ENCODE peak calls at places on chromosomes 12 and 14, in four cellular contexts. Q, D, W and R are unnamed samples.

GRCh38 chr14:73007835-73008234 is 19.1 kb downstream of the ZFYVE1 start:
- DNase-seq in D (no peak), W (no peak), Q (no peak), R (no peak)

GRCh38 chr12:3088251-3088650 is 11.1 kb downstream of the TSPAN9 start:
- DNase-seq in D (no peak), Q (no peak), W (no peak), R (no peak)

GRCh38 chr14:81269100-81269978 is 48.6 kb upstream of the GTF2A1 start:
- DNase-seq in Q (peak), D (peak), W (peak), R (peak)

GRCh38 chr12:117441751-117442150 is 80.3 kb upstream of the NOS1 start:
- DNase-seq in Q (peak), D (no peak), W (peak), R (no peak)

GRCh38 chr12:44465139-44465538 is 411.0 kb downstream of the NELL2 start:
- DNase-seq in Q (peak), W (no peak), D (no peak), R (no peak)

GRCh38 chr14:100486025-100486828 is 101.0 kb downstream of the BEGAIN start:
- DNase-seq in D (peak), Q (peak), W (peak), R (peak)

GRCh38 chr12:128707488-128707887 is 116.3 kb downstream of the SLC15A4 start:
- DNase-seq in W (no peak), Q (no peak), D (no peak), R (no peak)

GRCh38 chr14:102141797-102142196 is 2.1 kb downstream of the WDR20 start:
- DNase-seq in D (peak), Q (no peak), W (no peak), R (no peak)

GRCh38 chr12:102811125-102811737 is 105.8 kb downstream of the PAH start:
- DNase-seq in W (peak), D (peak), Q (peak), R (peak)

GRCh38 chr12:16112626-16113560 is 164.6 kb downstream of the SLC15A5 start:
- DNase-seq in D (no peak), Q (no peak), W (peak), R (no peak)

GRCh38 chr12:23941780-23942179 is 7.7 kb downstream of the SOX5 start:
- DNase-seq in W (no peak), D (no peak), Q (no peak), R (no peak)

GRCh38 chr12:19311165-19311564 is 128.1 kb upstream of the AEBP2 start:
- DNase-seq in D (no peak), W (no peak), Q (no peak), R (no peak)

GRCh38 chr14:103836976-103837725 is 10.2 kb downstream of the PPP1R13B start:
- DNase-seq in D (no peak), Q (no peak), W (peak), R (no peak)

GRCh38 chr12:124375141-124375788 is 80.4 kb downstream of the RFLNA start:
- DNase-seq in D (no peak), Q (no peak), W (no peak), R (no peak)
- TF ChIP-seq CTCF in D (peak), Q (peak), W (no peak), R (no peak)

DNA sequence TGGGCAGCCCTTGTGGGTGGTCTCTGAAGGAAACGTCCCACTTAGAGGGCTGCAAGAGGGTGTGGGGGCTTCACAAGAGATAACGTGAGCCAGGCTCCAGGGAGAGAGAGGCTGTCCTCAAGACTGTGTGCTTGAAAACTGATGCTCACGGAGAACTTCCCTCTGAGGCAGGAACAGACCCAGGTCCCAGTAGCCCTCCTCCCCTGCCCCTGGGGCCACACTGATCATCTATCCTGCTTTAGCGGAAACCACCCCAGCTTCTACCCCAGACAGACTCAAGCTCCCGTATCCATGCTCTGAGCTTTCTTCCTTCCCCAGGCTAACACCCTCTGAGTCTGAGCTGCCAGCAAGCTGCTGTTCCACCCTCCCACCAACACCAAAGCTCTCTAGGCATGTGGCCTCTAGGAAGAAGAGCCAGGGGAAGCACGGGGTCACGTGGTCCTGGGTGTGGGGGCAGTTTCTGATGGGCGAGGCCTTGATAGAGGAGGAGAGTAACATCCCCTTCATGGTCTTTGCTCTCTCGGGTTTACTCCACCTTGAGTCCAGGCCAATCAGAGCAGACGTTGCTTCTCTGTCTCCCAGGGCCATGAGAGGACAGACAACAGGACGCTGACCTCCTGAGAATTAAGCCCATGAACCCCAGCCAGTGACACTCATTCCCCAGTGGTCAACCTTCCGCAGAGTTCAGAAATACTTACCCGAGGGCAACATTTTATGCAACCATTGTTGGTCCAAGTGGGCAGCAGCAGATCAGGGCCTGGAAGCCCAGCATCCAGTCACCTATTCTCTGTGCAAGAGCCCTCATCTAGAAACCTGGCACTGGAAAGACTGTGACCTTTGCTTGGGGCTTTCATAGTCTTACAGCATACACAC is 1.3 kb downstream of the PCK2 start:
- DNase-seq in D (peak), Q (no peak), W (peak), R (peak)
- TF ChIP-seq CTCF in D (no peak), Q (no peak), W (no peak), R (no peak)

GRCh38 chr14:51554339-51554920 is 97.3 kb upstream of the FRMD6 start:
- DNase-seq in Q (peak), D (no peak), W (peak), R (no peak)

GRCh38 chr14:51552275-51552674 is 99.4 kb upstream of the FRMD6 start:
- DNase-seq in Q (peak), D (peak), W (no peak), R (peak)

GRCh38 chr14:51552768-51553426 is 98.8 kb upstream of the FRMD6 start:
- DNase-seq in D (peak), W (no peak), Q (peak), R (no peak)

GRCh38 chr14:51554953-51555352 is 96.8 kb upstream of the FRMD6 start:
- DNase-seq in D (no peak), Q (peak), W (peak), R (no peak)
- TF ChIP-seq CTCF in D (peak), Q (peak), W (peak), R (no peak)

GRCh38 chr12:47743311-47743860 is 15.3 kb downstream of the RAPGEF3 start:
- DNase-seq in D (peak), W (no peak), Q (no peak), R (no peak)

GRCh38 chr12:47744778-47745436 is 13.8 kb downstream of the RAPGEF3 start:
- DNase-seq in Q (no peak), D (no peak), W (no peak), R (no peak)

GRCh38 chr12:47745485-47746041 is 13.1 kb downstream of the RAPGEF3 start:
- DNase-seq in D (no peak), W (no peak), Q (no peak), R (no peak)

GRCh38 chr12:47742253-47742825 is 16.3 kb downstream of the RAPGEF3 start:
- DNase-seq in D (peak), W (no peak), Q (peak), R (peak)

DNA sequence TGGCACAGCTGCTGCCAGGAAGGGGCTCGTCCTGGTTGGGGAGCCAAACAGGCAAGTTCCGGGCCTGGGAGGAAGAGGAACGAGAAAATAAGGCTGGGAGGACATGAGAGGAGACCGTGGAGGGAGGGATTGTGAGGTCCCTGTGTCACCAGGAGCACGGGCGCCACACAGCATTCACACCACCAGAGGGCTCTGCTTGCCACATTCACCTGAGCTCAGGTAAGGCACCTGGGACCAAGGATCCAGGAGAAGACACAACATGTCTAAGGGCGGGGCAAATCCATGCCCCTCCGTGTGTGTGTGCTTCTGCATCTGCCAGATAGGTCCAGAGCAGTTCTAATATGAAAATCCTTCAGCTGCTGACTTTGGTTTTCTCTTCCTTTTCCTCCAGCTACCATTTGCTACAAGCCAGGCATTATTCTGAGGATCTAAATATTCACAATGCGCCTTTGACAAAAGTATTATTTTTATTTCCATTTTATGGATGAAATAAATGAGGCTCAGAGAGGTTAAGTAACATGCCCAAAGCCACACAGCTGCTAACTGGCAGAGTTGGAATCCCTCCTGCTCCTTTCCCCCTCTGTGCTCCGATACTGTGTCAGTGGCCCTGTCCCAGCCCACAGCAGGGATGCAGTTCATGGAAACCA is 14.6 kb downstream of the RAPGEF3 start:
- DNase-seq in Q (peak), W (no peak), D (peak), R (no peak)
- TF ChIP-seq CTCF in Q (peak), W (peak), D (peak), R (peak)

GRCh38 chr14:22266141-22266442 is 322.9 kb downstream of the DAD1 start:
- DNase-seq in Q (peak), D (no peak), W (no peak), R (no peak)

GRCh38 chr14:22266683-22267082 is 322.3 kb downstream of the DAD1 start:
- DNase-seq in Q (peak), D (no peak), W (no peak), R (no peak)

GRCh38 chr14:22263961-22264360 is 325.1 kb downstream of the DAD1 start:
- DNase-seq in W (no peak), D (no peak), Q (peak), R (no peak)

GRCh38 chr14:22264759-22265158 is 324.3 kb downstream of the DAD1 start:
- DNase-seq in Q (no peak), D (no peak), W (no peak), R (no peak)

DNA sequence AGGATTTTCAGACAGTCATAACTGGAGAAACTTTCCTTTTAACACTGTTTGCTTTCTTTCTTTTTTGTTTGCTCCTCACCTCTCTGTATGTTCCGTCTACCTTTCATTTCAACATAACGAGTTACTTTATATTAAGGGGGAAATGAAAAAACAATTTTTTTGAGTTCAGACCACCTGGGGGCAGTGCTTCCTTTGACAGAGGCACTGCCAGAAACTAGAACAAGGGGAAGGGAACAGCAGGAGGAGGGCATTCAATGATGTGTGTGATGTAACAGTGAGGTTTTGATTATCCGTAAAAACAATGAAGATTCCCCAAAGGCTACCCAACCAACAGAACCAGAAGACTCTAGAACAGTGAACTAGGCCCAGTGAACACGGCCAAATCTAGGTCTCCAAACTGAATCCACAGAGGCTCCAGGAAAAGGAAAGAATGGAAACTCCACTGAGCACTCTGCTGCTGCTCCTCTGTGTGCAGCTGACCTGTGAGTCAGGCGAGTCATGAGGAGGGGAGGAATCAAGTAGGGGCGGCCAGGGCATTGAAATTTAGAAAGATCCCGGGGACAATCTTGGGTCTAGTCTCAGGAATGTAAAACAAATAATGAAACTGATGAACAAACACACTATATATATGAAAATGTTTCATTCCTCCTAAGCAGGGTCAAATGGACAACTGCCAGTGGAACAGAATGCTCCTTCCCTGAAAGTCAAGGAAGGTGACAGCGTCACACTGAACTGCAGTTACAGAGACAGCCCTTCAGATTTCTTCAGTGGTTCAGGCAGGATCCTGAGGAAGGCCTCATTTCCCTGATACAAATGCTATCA is 323.5 kb downstream of the DAD1 start:
- DNase-seq in D (no peak), Q (peak), W (no peak), R (no peak)
- TF ChIP-seq CTCF in D (no peak), Q (peak), W (no peak), R (no peak)

GRCh38 chr14:64857979-64858740 is 21.5 kb downstream of the SPTB start:
- DNase-seq in D (no peak), W (no peak), Q (no peak), R (no peak)
- TF ChIP-seq CTCF in D (no peak), W (no peak), Q (no peak), R (no peak)

GRCh38 chr12:62128186-62128965 is 131.8 kb upstream of the USP15 start:
- DNase-seq in D (no peak), Q (peak), W (no peak), R (no peak)

GRCh38 chr12:62127516-62127915 is 132.7 kb upstream of the USP15 start:
- DNase-seq in D (no peak), Q (no peak), W (no peak), R (no peak)

GRCh38 chr12:62123721-62124203 is 136.4 kb upstream of the USP15 start:
- DNase-seq in Q (peak), W (peak), D (peak), R (peak)
- TF ChIP-seq CTCF in Q (peak), W (peak), D (peak), R (peak)

GRCh38 chr12:71896171-71896570 is 42.5 kb upstream of the TPH2 start:
- DNase-seq in Q (no peak), W (peak), D (no peak), R (no peak)
- TF ChIP-seq CTCF in Q (no peak), W (no peak), D (no peak), R (no peak)